ENCODE peak calls at places on chromosomes 13 and 19, in five cellular contexts. P is GM12891, G is left lung, J is kidney tubule cell, A is Right ventricle myocardium superior. I is an unnamed sample.

GRCh38 chr19:30710721-30711120 is 338.5 kb downstream of the ZNF536 start:
- DNase-seq in G (no peak), P (no peak), J (no peak), A (no peak), I (no peak)

GRCh38 chr19:44553478-44554171 is 24.1 kb upstream of the CEACAM20 start:
- DNase-seq in P (no peak), G (no peak), A (no peak), J (peak), I (no peak)

GRCh38 chr19:41437944-41438574 is 1.7 kb downstream of the DMAC2 start:
- DNase-seq in J (no peak), G (no peak), P (no peak), A (peak), I (no peak)

GRCh38 chr19:40604647-40605200 is 3.6 kb downstream of the LTBP4 start:
- DNase-seq in A (peak), J (peak), P (no peak), G (no peak), I (no peak)

GRCh38 chr19:11375143-11375948 is 880 bp downstream of the SWSAP1 start:
- DNase-seq in J (peak), G (peak), A (peak), P (no peak), I (peak)

GRCh38 chr19:2329528-2329927 is 1.0 kb downstream of the SPPL2B start:
- DNase-seq in G (no peak), A (no peak), J (no peak), P (no peak), I (no peak)

GRCh38 chr13:92896842-92897241 is 329.8 kb upstream of the GPC6 start:
- DNase-seq in J (peak), P (no peak), G (no peak), A (no peak), I (no peak)

GRCh38 chr13:39484506-39485313 is 118.3 kb downstream of the LHFPL6 start:
- DNase-seq in G (no peak), P (no peak), A (no peak), J (no peak), I (no peak)

GRCh38 chr19:9406798-9407352 is 28.5 kb downstream of the ZNF266 start:
- DNase-seq in G (peak), A (peak), P (peak), J (peak), I (peak)

GRCh38 chr19:58385313-58386165 is 1.5 kb upstream of the RPS5 start:
- DNase-seq in G (no peak), J (no peak), P (no peak), A (no peak), I (no peak)

GRCh38 chr19:6212403-6213265 is 67.1 kb downstream of the MLLT1 start:
- DNase-seq in J (no peak), G (peak), A (peak), P (peak), I (no peak)

GRCh38 chr13:72662548-72662947 is 64.9 kb downstream of the MZT1 start:
- DNase-seq in G (no peak), P (no peak), J (no peak), A (no peak), I (no peak)

GRCh38 chr19:2469102-2469914 is 6.6 kb upstream of the GADD45B start:
- DNase-seq in G (no peak), J (peak), P (no peak), A (no peak), I (no peak)

GRCh38 chr13:95083758-95084157 is 217.5 kb downstream of the ABCC4 start:
- DNase-seq in P (no peak), G (no peak), A (no peak), J (peak), I (no peak)

GRCh38 chr13:97030705-97031452 is 36.6 kb upstream of the OXGR1 start:
- DNase-seq in G (no peak), A (no peak), J (peak), P (no peak), I (no peak)

GRCh38 chr19:19459099-19459498 is 53.6 kb downstream of the GATAD2A start:
- DNase-seq in G (no peak), P (no peak), A (no peak), J (peak), I (no peak)

GRCh38 chr13:49997935-49998334 is 1.1 kb downstream of the TRIM13 start:
- DNase-seq in J (peak), P (no peak), A (no peak), G (no peak), I (no peak)

GRCh38 chr19:58183822-58184215 is 958 bp downstream of the ZNF274 start:
- DNase-seq in J (no peak), A (peak), P (peak), G (no peak), I (no peak)

GRCh38 chr19:13138916-13139198 is 11.3 kb downstream of the STX10 start:
- DNase-seq in J (no peak), P (no peak), G (no peak), A (no peak), I (no peak)

GRCh38 chr13:99967884-99968520 is 3.6 kb downstream of the ZIC5 start:
- DNase-seq in A (no peak), J (no peak), G (no peak), P (no peak), I (no peak)

GRCh38 chr13:73220966-73221720 is 162.3 kb downstream of the KLF5 start:
- DNase-seq in P (no peak), A (no peak), J (peak), G (no peak), I (no peak)

GRCh38 chr13:88643233-88643632 is 972.1 kb downstream of the SLITRK5 start:
- DNase-seq in G (no peak), J (no peak), A (no peak), P (no peak), I (no peak)

GRCh38 chr13:97307882-97308624 is 85.9 kb downstream of the MBNL2 start:
- DNase-seq in J (peak), A (peak), G (no peak), P (no peak), I (no peak)

GRCh38 chr19:2552859-2553258 is 76.9 kb downstream of the GADD45B start:
- DNase-seq in P (peak), A (peak), J (no peak), G (peak), I (no peak)

GRCh38 chr13:80551650-80552497 is 210.9 kb upstream of the SPRY2 start:
- DNase-seq in A (no peak), P (no peak), G (no peak), J (no peak), I (no peak)

GRCh38 chr13:35766663-35767062 is 290.2 kb upstream of the MAB21L1 start:
- DNase-seq in J (no peak), A (no peak), G (no peak), P (no peak), I (no peak)

GRCh38 chr19:45528744-45529453 is 21.6 kb downstream of the VASP start:
- DNase-seq in J (peak), A (no peak), P (no peak), G (no peak), I (no peak)

GRCh38 chr13:54975676-54976075 is 1947.1 kb downstream of the OLFM4 start:
- DNase-seq in P (no peak), J (no peak), A (no peak), G (no peak), I (no peak)

GRCh38 chr19:35165200-35166058 is 10.9 kb downstream of the FXYD5 start:
- DNase-seq in J (no peak), G (no peak), A (no peak), P (no peak), I (no peak)

GRCh38 chr19:46015961-46016425 is 6.9 kb downstream of the PGLYRP1 start:
- DNase-seq in G (no peak), A (no peak), P (no peak), J (no peak), I (peak)

I was measured in activated T-cell treated with anti-CD3 and anti-CD28 coated beads for 4 hours.